ENCODE peak calls at places on chromosomes 2 and 18, in nine cellular contexts. O is body of pancreas, F is uterus, G is fibroblast of pulmonary artery, K is dorsolateral prefrontal cortex, E is sigmoid colon, U is thoracic aorta, N is BE2C, J is adrenal gland. C is an unnamed sample.
A peak's percentile ranks its signal among the peaks of the same experiment; 100 is the strongest.

GRCh38 chr2:230664128-230664527 is 48.5 kb upstream of the CAB39 start:
- DNase-seq in F (no peak), U (no peak), G (no peak), O (no peak), K (peak; percentile 52), N (no peak), E (no peak), J (no peak), C (no peak)

GRCh38 chr2:47520825-47521665 is 118.1 kb downstream of the MSH2 start:
- DNase-seq in N (peak; percentile 76), G (peak; percentile 48), U (no peak), E (no peak), F (peak; percentile 32), J (peak; percentile 57), O (peak; percentile 41), K (peak; percentile 75), C (peak; percentile 56)

GRCh38 chr18:57921708-57922107 is 118.6 kb upstream of the ATP8B1 start:
- DNase-seq in O (no peak), K (no peak), G (peak; percentile 27), E (no peak), F (no peak), U (no peak), J (peak; percentile 25), N (no peak), C (peak; percentile 40)

GRCh38 chr18:9619545-9619944 is 5.2 kb upstream of the PPP4R1 start:
- DNase-seq in J (no peak), U (no peak), N (no peak), K (no peak), O (no peak), F (no peak), G (peak; percentile 75), E (no peak), C (peak; percentile 80)

GRCh38 chr2:28399946-28400345 is 7.3 kb downstream of the FOSL2 start:
- DNase-seq in G (no peak), E (no peak), U (no peak), O (no peak), F (no peak), J (peak; percentile 60), N (no peak), K (no peak), C (no peak)

GRCh38 chr2:219689676-219690628 is 62.5 kb downstream of the SLC4A3 start:
- DNase-seq in F (peak; percentile 35), G (peak; percentile 83), N (peak; percentile 61), O (peak; percentile 55), J (peak; percentile 69), K (no peak), E (no peak), U (no peak), C (peak; percentile 81)

GRCh38 chr2:218812861-218813260 is 18.7 kb downstream of the PRKAG3 start:
- DNase-seq in O (no peak), J (no peak), N (no peak), G (no peak), F (no peak), U (no peak), K (no peak), E (no peak), C (no peak)

GRCh38 chr2:60216452-60216995 is 336.9 kb downstream of the BCL11A start:
- DNase-seq in U (no peak), G (no peak), E (no peak), F (no peak), N (no peak), O (no peak), K (no peak), J (no peak), C (no peak)

DNA sequence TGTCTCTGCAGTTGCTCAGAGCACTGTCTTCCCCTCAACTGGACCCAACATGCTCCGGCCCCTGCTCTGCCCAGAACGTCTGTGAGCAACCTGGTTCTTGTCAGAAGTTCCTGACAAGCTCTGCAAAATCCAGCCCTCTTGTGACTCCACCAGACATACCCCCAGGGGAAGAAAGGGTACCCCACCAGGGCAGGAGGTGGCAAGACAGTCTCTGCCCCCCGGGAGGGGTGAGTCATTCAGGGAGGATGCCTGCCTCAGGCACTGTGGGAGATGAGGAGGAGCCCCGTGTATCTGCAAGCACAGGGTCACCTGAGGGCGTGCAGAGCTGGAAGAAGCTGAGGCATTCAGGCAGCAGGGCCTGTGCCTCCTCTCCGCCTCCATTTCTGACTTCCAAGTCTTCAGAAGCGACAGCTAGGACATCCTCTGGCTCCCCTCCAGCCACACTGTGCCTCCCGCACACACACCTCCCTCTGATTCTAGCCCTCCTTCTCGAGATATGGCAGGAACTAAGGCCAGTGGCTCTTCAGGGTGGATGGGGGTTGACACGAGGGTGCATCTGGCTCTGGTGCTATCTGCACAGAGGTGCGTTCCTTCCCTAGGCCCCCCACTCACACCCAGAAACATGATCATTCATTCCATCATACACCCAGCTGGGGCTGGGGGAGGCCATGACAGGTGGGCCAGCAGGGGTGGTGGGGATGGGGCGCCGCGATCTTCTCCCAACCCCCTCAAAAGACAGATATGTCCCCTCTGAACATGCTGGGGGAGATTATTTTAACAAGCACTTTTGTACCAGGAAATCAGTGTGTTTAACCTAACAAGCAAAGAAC is 222.2 kb downstream of the CYP26B1 start:
- DNase-seq in N (peak; percentile 19), J (no peak), U (no peak), K (no peak), F (no peak), O (no peak), G (no peak), E (peak; percentile 81), C (peak; percentile 75)
- H3K4me3 ChIP-seq in N (no peak overlapping the region), J (no peak overlapping the region), U (no peak overlapping the region), K (no peak overlapping the region), F (no peak overlapping the region), O (no peak overlapping the region), G (no peak overlapping the region), E (no peak overlapping the region), C (no peak overlapping the region)

GRCh38 chr18:13110559-13110958 is 108.0 kb upstream of the LDLRAD4 start:
- DNase-seq in O (peak; percentile 42), U (no peak), K (no peak), G (no peak), N (no peak), J (no peak), F (no peak), E (no peak), C (no peak)

GRCh38 chr18:13108330-13108729 is 110.2 kb upstream of the LDLRAD4 start:
- DNase-seq in O (no peak), J (no peak), N (no peak), G (no peak), K (no peak), E (no peak), U (no peak), F (no peak), C (no peak)

GRCh38 chr18:13107074-13107473 is 111.5 kb upstream of the LDLRAD4 start:
- DNase-seq in O (no peak), J (no peak), F (no peak), N (no peak), K (no peak), U (no peak), G (no peak), E (no peak), C (no peak)

GRCh38 chr18:13112982-13113381 is 105.6 kb upstream of the LDLRAD4 start:
- DNase-seq in E (peak; percentile 81), G (peak; percentile 67), F (peak; percentile 49), J (peak; percentile 51), O (peak; percentile 43), U (no peak), N (peak; percentile 84), K (peak; percentile 77), C (peak; percentile 68)
- TF ChIP-seq CTCF in E (peak; percentile 71), G (peak; percentile 56), F (peak; percentile 41), J (no peak), O (peak; percentile 54), U (no peak), N (peak; percentile 66), K (peak; percentile 65), C (peak; percentile 69)

GRCh38 chr2:207925601-207926000 is 99.7 kb downstream of the PLEKHM3 start:
- DNase-seq in F (no peak), E (no peak), K (no peak), O (no peak), J (no peak), G (no peak), N (no peak), U (no peak), C (no peak)
- H3K4me3 ChIP-seq in F (no peak overlapping the region), E (no peak overlapping the region), K (no peak overlapping the region), O (no peak overlapping the region), J (no peak overlapping the region), G (no peak overlapping the region), N (no peak overlapping the region), U (no peak overlapping the region), C (no peak overlapping the region)

DNA sequence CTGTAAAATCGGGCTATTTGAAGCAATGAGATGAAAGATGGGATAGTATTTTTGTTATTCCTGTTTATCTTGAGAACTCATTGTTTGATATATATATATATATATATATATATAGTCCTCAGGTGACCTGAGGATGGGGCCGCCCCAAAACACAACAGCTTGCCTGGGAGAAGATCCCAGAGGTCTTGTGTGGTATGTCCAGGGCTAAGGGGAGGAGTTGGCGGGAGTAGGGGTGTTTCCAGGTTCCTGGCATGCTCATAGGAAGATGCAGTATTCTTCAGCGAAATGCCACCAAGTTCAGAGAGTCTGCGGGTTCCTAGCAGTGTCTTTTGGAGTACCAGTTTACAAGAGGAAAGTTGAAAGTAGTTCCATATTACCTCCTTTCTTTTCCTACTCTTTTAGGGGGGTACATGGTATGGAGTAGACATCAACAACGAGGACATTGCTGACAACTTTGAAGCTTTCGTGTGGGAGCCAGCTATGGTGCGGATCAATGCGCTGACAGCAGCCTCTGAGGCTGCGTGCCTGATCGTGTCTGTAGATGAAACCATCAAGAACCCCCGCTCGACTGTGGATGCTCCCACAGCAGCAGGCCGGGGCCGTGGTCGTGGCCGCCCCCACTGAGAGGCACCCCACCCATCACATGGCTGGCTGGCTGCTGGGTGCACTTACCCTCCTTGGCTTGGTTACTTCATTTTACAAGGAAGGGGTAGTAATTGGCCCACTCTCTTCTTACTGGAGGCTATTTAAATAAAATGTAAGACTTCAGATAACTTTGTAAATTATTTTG is 18.3 kb downstream of the CCT7 start:
- DNase-seq in F (no peak), O (no peak), K (no peak), J (no peak), G (no peak), E (no peak), U (no peak), N (no peak), C (no peak)
- TF ChIP-seq CTCF in F (no peak), O (no peak), K (no peak), J (no peak), G (no peak), E (no peak), U (no peak), N (no peak), C (no peak)

GRCh38 chr2:133792223-133792622 is 224.0 kb upstream of the NCKAP5 start:
- DNase-seq in N (no peak), K (no peak), F (no peak), U (no peak), O (no peak), J (no peak), E (no peak), G (no peak), C (no peak)
- H3K4me3 ChIP-seq in N (no peak overlapping the region), K (no peak overlapping the region), F (no peak overlapping the region), U (no peak overlapping the region), O (no peak overlapping the region), J (no peak overlapping the region), E (no peak overlapping the region), G (no peak overlapping the region), C (no peak overlapping the region)

C was measured in fibroblast of villous mesenchyme.